ENCODE peak calls at places on chromosome 11, in seven cellular contexts. M is heart left ventricle; I is CD8-positive, alpha-beta memory T cell; V is pancreas; Y is MM.1S; U is GM23248; E is CD4-positive, alpha-beta memory T cell. A is an unnamed sample. For H3K4me1, the result is how much of the 10 kb centered on the place peaks cover.

GRCh38 chr11:45651156-45651555 is 14.3 kb downstream of the CHST1 start:
- DNase-seq in M (no peak), I (no peak), E (no peak), Y (no peak), V (no peak), U (no peak), A (no peak)

GRCh38 chr11:44585421-44585820 is 20.0 kb downstream of the CD82 start:
- DNase-seq in I (no peak), Y (no peak), M (no peak), E (no peak), U (no peak), V (no peak), A (no peak)

GRCh38 chr11:73564903-73565302 is 33.0 kb downstream of the FAM168A start:
- DNase-seq in U (no peak), M (no peak), I (no peak), Y (no peak), V (no peak), E (no peak), A (no peak)

GRCh38 chr11:8096575-8096974 is 15.6 kb downstream of the TUB start:
- DNase-seq in M (no peak), E (no peak), Y (no peak), I (no peak), U (peak), V (no peak), A (no peak)

GRCh38 chr11:117528061-117528780 is 200.6 kb downstream of the CEP164 start:
- DNase-seq in Y (peak), I (no peak), U (no peak), V (no peak), E (no peak), M (no peak), A (no peak)

GRCh38 chr11:59614277-59615131 is 1.1 kb downstream of the OSBP start:
- DNase-seq in I (peak), V (no peak), Y (no peak), E (no peak), U (peak), M (no peak), A (peak)

GRCh38 chr11:74493816-74494630 is 499 bp upstream of the LIPT2 start:
- DNase-seq in M (no peak), E (peak), V (peak), I (no peak), Y (no peak), U (peak), A (peak)

GRCh38 chr11:77559686-77560425 is 29.9 kb upstream of the AQP11 start:
- DNase-seq in Y (no peak), I (no peak), V (no peak), E (no peak), M (no peak), U (peak), A (peak)

GRCh38 chr11:120184946-120185677 is 25.7 kb upstream of the OAF start:
- DNase-seq in M (peak), I (no peak), E (no peak), Y (no peak), U (peak), V (peak), A (no peak)

GRCh38 chr11:57646756-57647303 is 2.9 kb downstream of the YPEL4 start:
- DNase-seq in V (no peak), U (no peak), M (no peak), I (no peak), Y (no peak), E (no peak), A (no peak)

DNA sequence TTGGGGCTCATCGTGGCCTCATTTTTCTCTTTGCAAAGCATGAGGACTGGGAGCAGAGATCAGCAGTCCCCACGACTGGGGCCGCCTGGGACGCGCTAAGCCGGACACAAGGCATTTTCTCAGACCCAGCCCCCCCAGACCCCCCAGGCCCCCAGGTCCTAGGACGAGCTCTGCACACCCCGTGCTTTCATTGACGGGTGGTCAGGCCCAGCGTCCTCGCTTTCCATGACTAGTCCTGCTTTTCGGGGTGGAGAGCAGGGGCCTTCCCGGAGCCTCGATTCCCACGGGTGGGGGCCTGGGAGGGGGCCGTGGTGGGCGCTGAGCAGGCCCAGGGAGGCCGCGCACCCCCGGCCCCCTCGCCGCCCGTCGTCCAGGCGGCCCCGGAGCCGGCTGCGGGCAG is 10.7 kb upstream of the LINC01488 start:
- DNase-seq in Y (no peak), E (no peak), I (no peak), M (peak), U (no peak), V (no peak), A (no peak)
- H3K4me1 ChIP-seq in Y (under half), E (under half), I (under half), M (under half), U (under half), V (under half), A (under half)

GRCh38 chr11:47233051-47233450 is 15.6 kb downstream of the ACP2 start:
- DNase-seq in Y (no peak), I (no peak), V (no peak), M (peak), E (no peak), U (no peak), A (no peak)

GRCh38 chr11:47233989-47234668 is 14.5 kb downstream of the ACP2 start:
- DNase-seq in I (peak), E (peak), M (peak), V (no peak), U (peak), Y (no peak), A (peak)

GRCh38 chr11:47236482-47236881 is 12.1 kb downstream of the ACP2 start:
- DNase-seq in E (no peak), V (no peak), I (no peak), M (peak), Y (no peak), U (peak), A (peak)

GRCh38 chr11:47235163-47235562 is 13.5 kb downstream of the ACP2 start:
- DNase-seq in V (no peak), Y (no peak), M (no peak), U (no peak), I (no peak), E (no peak), A (no peak)

DNA sequence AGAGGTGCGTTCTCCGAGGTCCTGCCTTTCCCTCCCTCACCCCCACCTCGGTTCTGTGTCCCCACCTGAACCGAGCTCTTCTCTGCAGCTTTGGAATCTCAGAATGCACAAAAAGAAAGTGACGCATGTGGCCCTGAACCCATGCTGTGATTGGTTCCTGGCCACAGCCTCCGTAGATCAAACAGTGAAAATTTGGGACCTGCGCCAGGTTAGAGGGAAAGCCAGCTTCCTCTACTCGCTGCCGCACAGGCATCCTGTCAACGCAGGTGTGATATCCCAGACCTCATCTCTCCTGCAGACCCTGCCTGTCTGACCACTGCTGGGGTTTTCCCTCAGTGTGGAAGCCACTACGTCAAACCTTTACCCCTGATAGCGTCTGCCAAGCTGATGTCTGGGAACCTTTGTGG is 13.9 kb downstream of the ACP2 start:
- DNase-seq in I (peak), V (peak), Y (no peak), E (peak), U (no peak), M (peak), A (no peak)
- H3K4me3 ChIP-seq in I (peak), V (peak), Y (no peak), E (no peak), U (no peak), M (no peak), A (peak)

GRCh38 chr11:102172127-102172848 is 62.0 kb downstream of the YAP1 start:
- DNase-seq in V (no peak), M (no peak), U (peak), I (no peak), E (no peak), Y (no peak), A (peak)

GRCh38 chr11:102163368-102163767 is 53.1 kb downstream of the YAP1 start:
- DNase-seq in Y (no peak), M (no peak), I (no peak), E (no peak), V (no peak), U (no peak), A (no peak)

GRCh38 chr11:102166175-102166574 is 55.9 kb downstream of the YAP1 start:
- DNase-seq in U (no peak), M (no peak), I (no peak), E (no peak), V (no peak), Y (no peak), A (no peak)

GRCh38 chr11:102171101-102171500 is 60.9 kb downstream of the YAP1 start:
- DNase-seq in E (no peak), I (no peak), M (no peak), U (peak), Y (no peak), V (no peak), A (peak)

DNA sequence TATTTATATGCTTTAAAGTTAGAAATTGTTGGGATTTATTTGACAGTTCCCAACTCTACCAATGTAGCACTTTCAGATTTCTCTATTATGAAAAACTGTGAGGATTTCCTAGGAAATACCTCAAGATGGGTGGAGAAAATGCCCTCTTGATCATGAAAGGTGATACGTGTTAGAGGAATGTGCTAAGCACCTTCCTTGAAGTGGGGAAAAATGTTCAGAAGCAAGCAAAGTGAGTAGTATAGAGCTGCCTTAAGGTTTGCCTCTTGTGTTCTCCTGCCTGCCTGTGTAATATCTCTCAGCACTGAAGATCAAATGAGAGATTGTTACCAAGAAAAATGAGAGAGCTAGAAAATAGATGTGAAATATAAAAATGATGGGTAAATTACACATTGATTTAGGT is 58.2 kb downstream of the YAP1 start:
- DNase-seq in Y (no peak), E (no peak), M (no peak), V (no peak), U (no peak), I (no peak), A (no peak)
- H3K4me1 ChIP-seq in Y (under half), E (under half), M (under half), V (under half), U (half or more), I (under half), A (half or more)

GRCh38 chr11:21402274-21402673 is 732.9 kb downstream of the NELL1 start:
- DNase-seq in Y (no peak), M (no peak), E (no peak), V (no peak), I (no peak), U (no peak), A (no peak)

GRCh38 chr11:21401496-21401895 is 732.1 kb downstream of the NELL1 start:
- DNase-seq in V (no peak), M (no peak), U (no peak), I (no peak), E (no peak), Y (peak), A (no peak)

GRCh38 chr11:21396351-21397008 is 727.1 kb downstream of the NELL1 start:
- DNase-seq in M (no peak), I (no peak), E (no peak), Y (no peak), U (no peak), V (no peak), A (no peak)

GRCh38 chr11:21398195-21398594 is 728.8 kb downstream of the NELL1 start:
- DNase-seq in U (no peak), E (no peak), V (no peak), M (no peak), Y (no peak), I (no peak), A (no peak)
- H3K4me3 ChIP-seq in U (no peak), E (no peak), V (no peak), M (no peak), Y (no peak), I (no peak), A (no peak)

GRCh38 chr11:48044577-48044976 is 64.2 kb downstream of the PTPRJ start:
- DNase-seq in M (no peak), E (no peak), Y (no peak), I (no peak), V (no peak), U (no peak), A (no peak)

GRCh38 chr11:48040830-48041444 is 60.6 kb downstream of the PTPRJ start:
- DNase-seq in U (no peak), Y (no peak), E (no peak), V (no peak), M (no peak), I (no peak), A (no peak)

GRCh38 chr11:48043111-48043997 is 63.0 kb downstream of the PTPRJ start:
- DNase-seq in M (no peak), V (no peak), U (no peak), E (no peak), Y (no peak), I (no peak), A (no peak)

GRCh38 chr11:48043998-48044512 is 63.7 kb downstream of the PTPRJ start:
- DNase-seq in U (no peak), V (no peak), Y (no peak), E (no peak), I (no peak), M (no peak), A (no peak)

DNA sequence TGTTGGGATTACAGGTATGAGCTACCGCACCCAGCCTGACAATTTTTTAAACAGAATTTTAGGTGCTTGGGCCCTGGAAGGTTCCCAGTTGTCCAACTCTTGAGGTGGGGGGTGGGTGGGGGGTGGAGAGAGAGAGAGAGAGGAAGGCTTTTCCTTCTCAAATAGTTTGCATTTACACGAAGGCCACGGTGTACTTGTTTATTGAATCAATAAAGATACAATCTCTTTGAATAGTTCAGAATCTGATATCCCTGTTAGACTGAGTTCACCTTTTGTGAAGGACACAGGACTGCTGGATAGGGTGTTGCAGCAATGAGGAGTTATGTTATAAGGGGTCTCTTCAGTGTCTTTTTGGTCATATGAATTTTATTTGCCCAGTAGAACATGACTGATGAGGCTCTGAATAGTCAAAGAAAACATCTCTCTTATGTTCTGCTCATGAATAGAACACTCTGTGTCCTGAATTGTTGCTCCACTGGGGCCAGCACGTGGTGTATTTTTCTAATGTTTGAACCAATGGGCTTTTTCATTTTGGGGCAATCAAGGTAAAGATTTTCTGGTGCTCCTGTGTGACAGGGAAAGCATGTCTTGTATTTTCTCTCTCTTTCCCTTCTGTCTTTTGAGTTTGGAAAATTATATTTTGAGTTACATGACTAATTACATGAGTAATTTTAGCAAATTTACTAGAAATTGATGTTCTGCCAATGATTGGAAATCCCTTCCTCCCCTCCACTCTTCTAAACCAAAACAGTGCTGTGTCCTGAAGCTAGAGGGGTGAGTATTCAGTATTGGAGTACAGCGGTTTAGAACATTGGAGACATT is 61.7 kb downstream of the PTPRJ start:
- DNase-seq in U (no peak), E (no peak), I (no peak), Y (no peak), M (no peak), V (no peak), A (no peak)
- H3K4me1 ChIP-seq in U (under half), E (under half), I (under half), Y (under half), M (under half), V (under half), A (under half)